ENCODE peak calls at places on chromosomes 5 and 9, in six cellular contexts. J is IMR-90, U is H9, X is mesenchymal stem cell, Z is H1, M is trophoblast cell. F is an unnamed sample.

GRCh38 chr5:158387499-158387898 is 528.6 kb upstream of the CLINT1 start:
- DNase-seq in J (no peak), U (no peak), X (no peak), Z (no peak), M (no peak), F (no peak)

GRCh38 chr9:133563286-133564213 is 29.0 kb downstream of the ADAMTSL2 start:
- DNase-seq in J (peak), U (no peak), X (peak), Z (no peak), M (no peak), F (no peak)

GRCh38 chr9:134693641-134694367 is 52.2 kb downstream of the COL5A1 start:
- DNase-seq in J (no peak), U (no peak), X (no peak), Z (no peak), M (no peak), F (no peak)

GRCh38 chr5:78594946-78595921 is 53.3 kb downstream of the LHFPL2 start:
- DNase-seq in J (peak), U (no peak), X (peak), Z (no peak), M (peak), F (no peak)

GRCh38 chr5:1021136-1021968 is 12.8 kb downstream of the NKD2 start:
- DNase-seq in J (no peak), U (peak), X (no peak), Z (no peak), M (no peak), F (no peak)

GRCh38 chr9:133250741-133251170 is 24.2 kb downstream of the ABO start:
- DNase-seq in J (no peak), U (peak), X (no peak), Z (peak), M (peak), F (no peak)

GRCh38 chr9:74025402-74025894 is 471.7 kb upstream of the RORB start:
- DNase-seq in J (no peak), U (no peak), X (peak), Z (no peak), M (peak), F (no peak)

GRCh38 chr9:15622596-15622995 is 69.8 kb downstream of the CCDC171 start:
- DNase-seq in J (peak), U (no peak), X (peak), Z (no peak), M (peak), F (no peak)

GRCh38 chr9:38083858-38084555 is 15.0 kb upstream of the SHB start:
- DNase-seq in J (no peak), U (no peak), X (peak), Z (no peak), M (no peak), F (no peak)
- H2BK5ac ChIP-seq in J (no peak), U (no peak), X (no peak), Z (no peak), M (no peak), F (no peak)

GRCh38 chr5:11520241-11520929 is 383.9 kb downstream of the CTNND2 start:
- DNase-seq in J (no peak), U (no peak), X (no peak), Z (no peak), M (no peak), F (no peak)
- H3K14ac ChIP-seq in J (no peak), U (no peak), X (no peak), Z (no peak), M (no peak), F (no peak)

GRCh38 chr5:110536120-110537115 is 190.1 kb downstream of the TMEM232 start:
- DNase-seq in J (no peak), U (peak), X (peak), Z (peak), M (no peak), F (no peak)
- H2BK120ac ChIP-seq in J (no peak), U (peak), X (no peak), Z (peak), M (no peak), F (no peak)

DNA sequence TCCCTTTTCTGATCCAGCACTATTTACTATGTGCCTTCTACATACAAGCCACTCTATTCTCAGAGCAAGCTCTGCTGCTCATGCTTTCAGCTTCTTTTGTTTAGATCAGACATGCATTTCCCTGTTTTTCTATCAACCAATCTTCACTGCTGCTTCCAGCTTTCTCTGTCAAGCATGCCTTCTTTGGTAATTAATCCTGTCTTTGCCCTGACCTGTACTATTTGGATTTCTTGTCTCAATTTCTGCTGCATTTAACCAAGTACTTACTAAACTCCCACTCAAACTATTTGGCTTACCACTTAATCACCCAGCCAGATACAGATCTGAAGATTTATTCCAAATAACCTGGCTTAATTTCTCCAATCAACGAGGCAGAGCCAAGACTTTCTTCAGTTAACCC is 25.4 kb downstream of the OSMR start:
- DNase-seq in J (peak), U (no peak), X (peak), Z (no peak), M (no peak), F (no peak)
- H2BK5ac ChIP-seq in J (peak), U (no peak), X (no peak), Z (no peak), M (no peak), F (no peak)

GRCh38 chr9:706606-707451 is 134.7 kb upstream of the DMRT1 start:
- DNase-seq in J (peak), U (peak), X (peak), Z (peak), M (peak), F (peak)
- H3K14ac ChIP-seq in J (peak), U (peak), X (peak), Z (no peak), M (peak), F (peak)

DNA sequence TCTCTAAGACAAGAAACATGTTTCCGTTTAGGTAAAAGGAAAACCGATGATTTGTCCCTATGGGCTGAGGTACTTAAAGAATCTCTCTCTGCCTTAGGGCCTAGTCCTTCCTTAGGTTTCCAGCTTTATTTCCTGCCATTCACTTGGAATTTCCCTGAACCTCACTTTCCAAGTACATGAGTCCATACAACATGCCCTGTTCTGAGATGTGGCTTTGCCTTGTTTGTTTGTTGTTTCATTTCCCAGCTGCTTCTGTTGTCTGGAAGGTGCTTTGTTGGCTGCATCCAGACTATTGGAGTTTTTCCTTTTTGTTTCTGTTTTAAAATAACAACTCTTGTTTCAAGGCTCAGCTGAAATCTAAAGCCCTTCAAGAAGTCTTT is 95.2 kb downstream of the ALDH1A1 start:
- DNase-seq in J (no peak), U (no peak), X (peak), Z (no peak), M (no peak), F (no peak)
- H2BK120ac ChIP-seq in J (no peak), U (no peak), X (no peak), Z (no peak), M (no peak), F (no peak)

GRCh38 chr5:141557681-141558136 is 61.1 kb downstream of the DIAPH1 start:
- DNase-seq in J (peak), U (peak), X (peak), Z (peak), M (peak), F (peak)
- H2BK5ac ChIP-seq in J (peak), U (no peak), X (no peak), Z (peak), M (no peak), F (no peak)

GRCh38 chr5:4977421-4977820 is 162.7 kb upstream of the ADAMTS16 start:
- DNase-seq in J (no peak), U (no peak), X (no peak), Z (no peak), M (no peak), F (no peak)

GRCh38 chr5:4981612-4982011 is 158.5 kb upstream of the ADAMTS16 start:
- DNase-seq in J (no peak), U (no peak), X (no peak), Z (no peak), M (no peak), F (no peak)

DNA sequence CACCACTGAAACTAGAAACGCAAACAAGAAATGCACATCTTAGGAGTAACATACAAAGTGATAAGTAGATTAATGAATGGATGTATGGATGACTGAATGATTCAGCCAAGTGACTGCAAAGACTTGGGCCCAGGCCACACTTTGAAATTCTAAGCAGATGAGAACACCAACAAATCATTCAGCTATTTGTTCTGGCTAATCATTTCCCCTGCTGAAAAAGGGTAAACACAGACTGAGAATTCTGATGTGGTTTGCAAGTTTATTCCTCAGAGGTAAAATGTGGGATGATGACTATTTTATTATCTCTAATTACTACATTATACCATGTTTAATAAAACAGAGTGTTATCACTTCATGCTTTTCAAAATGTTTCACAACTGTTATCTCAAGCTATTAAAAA is 163.2 kb upstream of the ADAMTS16 start:
- DNase-seq in J (no peak), U (no peak), X (no peak), Z (no peak), M (no peak), F (no peak)
- H3K14ac ChIP-seq in J (no peak), U (no peak), X (no peak), Z (no peak), M (no peak), F (no peak)

GRCh38 chr9:80156262-80156661 is 584.5 kb downstream of the TLE4 start:
- DNase-seq in J (no peak), U (no peak), X (no peak), Z (no peak), M (no peak), F (no peak)
- H2BK120ac ChIP-seq in J (no peak), U (no peak), X (no peak), Z (no peak), M (no peak), F (no peak)